ENCODE peak calls at places on chromosomes 7 and 10, in eight cellular contexts. J is fibroblast of lung; M is brain microvascular endothelial cell; T is CD8-positive, alpha-beta T cell; Y is gastrocnemius medialis; E is AG04450; V is kidney epithelial cell; L is mucosa of descending colon. X is an unnamed sample.

GRCh38 chr10:32795598-32796183 is 162.3 kb downstream of the ITGB1 start:
- DNase-seq in J (peak), M (no peak), T (no peak), Y (no peak), E (no peak), V (no peak), L (no peak), X (no peak)

GRCh38 chr7:730501-731439 is 3.7 kb upstream of the PRKAR1B start:
- DNase-seq in J (no peak), M (peak), T (no peak), Y (no peak), E (peak), V (no peak), L (no peak), X (no peak)

GRCh38 chr7:3027005-3027404 is 16.7 kb downstream of the CARD11 start:
- DNase-seq in J (no peak), M (no peak), T (no peak), Y (no peak), E (no peak), V (no peak), L (no peak), X (no peak)

GRCh38 chr7:94368371-94368791 is 26.3 kb upstream of the COL1A2 start:
- DNase-seq in J (peak), M (peak), T (no peak), Y (no peak), E (peak), V (no peak), L (no peak), X (no peak)

GRCh38 chr10:43610636-43611035 is 4.4 kb downstream of the ZNF485 start:
- DNase-seq in J (no peak), M (peak), T (no peak), Y (no peak), E (no peak), V (no peak), L (no peak), X (no peak)

GRCh38 chr7:70694357-70694908 is 437.5 kb upstream of the GALNT17 start:
- DNase-seq in J (peak), M (peak), T (peak), Y (peak), E (no peak), V (no peak), L (peak), X (no peak)

GRCh38 chr10:7945469-7946187 is 108.9 kb upstream of the GATA3 start:
- DNase-seq in J (peak), M (peak), T (no peak), Y (no peak), E (no peak), V (no peak), L (no peak), X (no peak)

GRCh38 chr10:33365871-33366411 is 31.5 kb upstream of the NRP1 start:
- DNase-seq in J (peak), M (peak), T (no peak), Y (no peak), E (peak), V (peak), L (no peak), X (peak)

GRCh38 chr10:68700193-68700592 is 20.8 kb upstream of the CCAR1 start:
- DNase-seq in J (no peak), M (no peak), T (no peak), Y (no peak), E (no peak), V (no peak), L (no peak), X (no peak)

GRCh38 chr10:43390791-43391190 is 18.2 kb downstream of the HNRNPF start:
- DNase-seq in J (peak), M (peak), T (no peak), Y (peak), E (no peak), V (no peak), L (no peak), X (no peak)

GRCh38 chr10:24552346-24553016 is 171.2 kb downstream of the ARHGAP21 start:
- DNase-seq in J (no peak), M (no peak), T (no peak), Y (peak), E (no peak), V (no peak), L (peak), X (no peak)

DNA sequence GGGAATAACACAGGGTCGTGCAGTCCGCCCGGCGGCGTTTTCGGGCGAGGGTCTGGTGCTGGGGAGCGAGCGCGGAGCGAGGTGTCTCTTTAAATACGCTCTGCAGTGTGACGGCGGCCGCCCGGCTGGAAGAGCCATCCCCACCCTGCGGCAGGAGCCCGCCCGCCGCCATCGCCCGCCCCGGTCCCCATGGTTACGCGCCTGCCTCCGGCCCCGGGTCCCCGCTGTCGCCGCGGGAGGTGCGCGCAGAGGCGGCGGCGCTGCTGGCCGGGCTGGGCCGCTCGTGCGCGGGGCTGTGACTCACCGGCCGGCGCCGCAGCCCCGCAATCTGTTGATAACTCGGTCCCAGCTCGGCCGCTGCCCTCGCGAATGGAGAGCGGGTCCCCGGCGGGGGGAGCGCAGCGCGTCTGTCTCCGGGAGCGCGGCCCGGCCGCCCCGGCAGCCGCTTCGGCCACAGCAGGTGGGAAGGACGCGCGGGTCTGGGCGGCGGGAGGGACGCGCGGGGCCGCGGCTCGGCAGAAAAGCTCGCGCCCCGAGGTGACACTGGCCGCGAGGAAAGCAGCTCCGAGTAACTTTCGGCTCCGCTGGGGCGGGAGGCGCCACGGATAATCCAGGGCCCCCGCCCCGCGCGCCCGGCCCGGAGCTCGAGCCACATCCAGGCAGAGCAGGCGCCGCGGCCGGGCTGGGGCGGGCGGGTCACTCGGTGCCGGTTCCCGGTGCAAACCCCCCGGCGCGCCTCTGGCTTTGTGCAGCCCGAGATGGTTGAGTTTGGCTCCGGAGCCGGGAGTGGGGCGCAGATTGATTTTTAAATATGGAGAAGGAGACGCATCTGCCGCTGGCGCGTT is at the start of gene ADGRA1:
- DNase-seq in J (no peak), M (no peak), T (no peak), Y (no peak), E (no peak), V (no peak), L (no peak), X (no peak)
- H3K4me3 ChIP-seq in J (no peak), M (no peak), T (no peak), Y (peak), E (no peak), V (no peak), L (no peak), X (no peak)

DNA sequence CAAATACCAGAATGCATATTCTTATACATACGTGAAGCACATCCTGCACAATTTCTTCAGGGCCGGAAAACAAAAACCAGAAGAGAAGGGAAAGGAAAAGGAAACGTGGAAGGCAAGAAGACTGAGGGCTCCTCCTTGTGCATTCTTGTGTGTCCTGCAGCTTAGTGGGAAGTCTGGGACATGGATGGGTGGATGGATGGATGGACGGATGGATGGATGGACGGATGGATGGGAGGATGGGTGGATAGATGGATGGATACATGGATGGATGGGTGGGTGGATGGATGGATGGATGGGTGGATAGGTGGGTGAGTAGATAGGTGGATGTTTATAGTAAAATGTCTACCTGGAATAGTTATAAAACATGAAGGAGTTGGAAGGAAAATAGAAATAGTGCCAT is 30.8 kb upstream of the SLC35B4 start:
- DNase-seq in J (no peak), M (no peak), T (no peak), Y (no peak), E (no peak), V (no peak), L (no peak), X (no peak)
- TF ChIP-seq CTCF in J (peak), M (no peak), T (no peak), Y (no peak), E (no peak), V (no peak), L (no peak), X (no peak)

GRCh38 chr10:98293550-98294269 is 25.7 kb upstream of the LOXL4 start:
- DNase-seq in J (peak), M (no peak), T (no peak), Y (peak), E (no peak), V (no peak), L (no peak), X (no peak)

GRCh38 chr10:98295907-98296306 is 27.9 kb upstream of the LOXL4 start:
- DNase-seq in J (peak), M (no peak), T (no peak), Y (no peak), E (peak), V (no peak), L (no peak), X (no peak)

GRCh38 chr10:98294270-98294627 is 26.3 kb upstream of the LOXL4 start:
- DNase-seq in J (no peak), M (no peak), T (no peak), Y (no peak), E (no peak), V (no peak), L (no peak), X (no peak)

GRCh38 chr10:98296514-98296913 is 28.5 kb upstream of the LOXL4 start:
- DNase-seq in J (peak), M (no peak), T (no peak), Y (no peak), E (no peak), V (no peak), L (no peak), X (no peak)

DNA sequence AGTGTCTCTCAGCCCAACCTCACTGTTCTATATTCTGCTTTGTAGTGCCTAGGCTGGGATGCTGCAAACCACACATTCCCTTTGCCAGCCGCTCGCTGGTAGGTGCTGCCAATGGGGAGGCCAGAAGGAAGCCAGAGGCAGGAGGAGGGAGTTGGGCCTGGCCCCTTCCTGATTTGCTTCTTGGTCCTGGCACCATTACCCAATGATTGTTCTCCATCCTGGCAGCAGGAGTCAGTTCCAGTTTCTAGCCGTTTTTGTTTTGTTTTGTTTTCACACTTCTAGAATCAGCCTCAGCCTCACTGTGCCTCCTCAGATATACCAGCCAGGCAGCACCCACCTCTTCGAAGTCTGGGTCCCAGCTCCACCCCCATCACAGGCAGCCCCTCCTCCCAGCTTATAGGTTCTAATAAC is 27.4 kb upstream of the LOXL4 start:
- DNase-seq in J (no peak), M (no peak), T (no peak), Y (no peak), E (no peak), V (no peak), L (no peak), X (no peak)
- H3K4me3 ChIP-seq in J (no peak), M (no peak), T (no peak), Y (no peak), E (no peak), V (no peak), L (no peak), X (no peak)

GRCh38 chr7:19296617-19297016 is 151.4 kb upstream of the FERD3L start:
- DNase-seq in J (no peak), M (no peak), T (no peak), Y (no peak), E (no peak), V (no peak), L (no peak), X (no peak)
- TF ChIP-seq CTCF in J (no peak), M (no peak), T (no peak), Y (no peak), E (no peak), V (no peak), L (no peak), X (no peak)

GRCh38 chr10:97083228-97083860 is 102.4 kb downstream of the SLIT1 start:
- DNase-seq in J (no peak), M (no peak), T (no peak), Y (no peak), E (no peak), V (no peak), L (no peak), X (no peak)

GRCh38 chr10:97079454-97079853 is 106.3 kb downstream of the SLIT1 start:
- DNase-seq in J (no peak), M (no peak), T (no peak), Y (no peak), E (no peak), V (no peak), L (no peak), X (no peak)

GRCh38 chr10:97080051-97080776 is 105.5 kb downstream of the SLIT1 start:
- DNase-seq in J (no peak), M (no peak), T (no peak), Y (no peak), E (no peak), V (no peak), L (no peak), X (no peak)

GRCh38 chr10:97079157-97079435 is 106.7 kb downstream of the SLIT1 start:
- DNase-seq in J (no peak), M (no peak), T (no peak), Y (no peak), E (no peak), V (no peak), L (no peak), X (no peak)

DNA sequence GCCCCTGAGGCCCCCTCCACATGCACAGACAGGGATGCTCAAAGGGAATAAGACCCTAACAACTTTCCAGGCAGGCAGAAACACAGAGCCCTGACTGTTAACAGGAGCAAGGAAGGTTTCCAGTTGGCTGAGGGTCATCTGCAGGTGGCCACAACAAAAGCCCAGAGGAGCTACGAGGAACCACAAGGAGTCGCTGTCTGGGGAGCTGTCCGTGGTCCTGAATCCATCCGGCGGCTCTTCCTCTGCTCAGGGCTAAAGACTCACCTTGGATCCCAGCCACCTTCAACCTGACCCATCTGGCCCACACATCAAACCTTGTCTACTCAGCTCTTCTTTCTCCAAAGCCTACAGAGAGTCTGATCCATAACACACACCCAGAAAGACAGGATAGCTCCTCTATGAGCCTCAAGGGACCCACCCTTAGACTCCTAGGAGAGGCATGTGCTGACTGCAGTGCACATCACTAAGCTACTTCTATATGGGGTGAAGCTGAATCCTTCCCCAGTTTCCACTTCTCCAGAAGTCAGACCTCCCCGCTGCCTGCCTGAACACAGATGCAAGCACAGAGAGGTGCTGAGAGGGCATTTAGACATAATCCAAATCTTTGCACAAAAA is 104.0 kb downstream of the SLIT1 start:
- DNase-seq in J (peak), M (peak), T (peak), Y (no peak), E (peak), V (no peak), L (peak), X (no peak)
- H3K4me3 ChIP-seq in J (no peak), M (no peak), T (no peak), Y (no peak), E (no peak), V (no peak), L (no peak), X (no peak)

GRCh38 chr10:35824704-35825103 is 182.6 kb upstream of the FZD8 start:
- DNase-seq in J (no peak), M (no peak), T (no peak), Y (no peak), E (no peak), V (no peak), L (no peak), X (no peak)

GRCh38 chr10:35819011-35819410 is 176.9 kb upstream of the FZD8 start:
- DNase-seq in J (no peak), M (no peak), T (no peak), Y (no peak), E (no peak), V (no peak), L (no peak), X (no peak)

GRCh38 chr10:35819736-35820135 is 177.6 kb upstream of the FZD8 start:
- DNase-seq in J (no peak), M (no peak), T (no peak), Y (no peak), E (no peak), V (no peak), L (no peak), X (no peak)

GRCh38 chr10:35821339-35821911 is 179.3 kb upstream of the FZD8 start:
- DNase-seq in J (no peak), M (peak), T (no peak), Y (no peak), E (no peak), V (no peak), L (no peak), X (peak)

GRCh38 chr10:35822316-35822715 is 180.2 kb upstream of the FZD8 start:
- DNase-seq in J (peak), M (peak), T (no peak), Y (peak), E (no peak), V (peak), L (peak), X (peak)
- TF ChIP-seq CTCF in J (no peak), M (peak), T (no peak), Y (no peak), E (peak), V (peak), L (no peak), X (peak)

DNA sequence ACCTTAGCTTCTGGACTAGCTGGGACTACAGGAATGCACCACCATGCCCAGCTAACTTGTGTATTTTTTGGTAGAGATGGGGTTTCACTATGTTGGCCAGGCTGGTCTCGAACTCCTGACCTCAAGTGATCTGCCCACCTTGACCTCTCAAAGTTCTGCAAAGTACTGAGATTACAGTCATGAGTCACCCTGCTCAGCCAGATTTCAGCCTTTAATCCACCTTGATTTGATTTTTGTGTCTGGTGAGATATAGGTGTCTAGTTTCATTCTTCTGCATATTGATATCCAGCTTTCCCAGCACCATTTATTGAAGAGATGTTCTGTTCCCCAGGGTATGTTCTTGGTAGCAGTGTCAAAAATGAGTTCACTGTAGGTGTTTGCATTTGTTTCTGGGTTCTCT is 20.1 kb upstream of the CYP3A7 start:
- DNase-seq in J (no peak), M (no peak), T (no peak), Y (no peak), E (no peak), V (no peak), L (no peak), X (no peak)
- H3K4me3 ChIP-seq in J (no peak), M (no peak), T (no peak), Y (no peak), E (no peak), V (no peak), L (no peak), X (no peak)

GRCh38 chr10:78937800-78938694 is 130.7 kb upstream of the ZMIZ1 start:
- DNase-seq in J (no peak), M (no peak), T (no peak), Y (no peak), E (no peak), V (no peak), L (no peak), X (no peak)
- TF ChIP-seq CTCF in J (no peak), M (peak), T (no peak), Y (no peak), E (no peak), V (no peak), L (no peak), X (peak)

DNA sequence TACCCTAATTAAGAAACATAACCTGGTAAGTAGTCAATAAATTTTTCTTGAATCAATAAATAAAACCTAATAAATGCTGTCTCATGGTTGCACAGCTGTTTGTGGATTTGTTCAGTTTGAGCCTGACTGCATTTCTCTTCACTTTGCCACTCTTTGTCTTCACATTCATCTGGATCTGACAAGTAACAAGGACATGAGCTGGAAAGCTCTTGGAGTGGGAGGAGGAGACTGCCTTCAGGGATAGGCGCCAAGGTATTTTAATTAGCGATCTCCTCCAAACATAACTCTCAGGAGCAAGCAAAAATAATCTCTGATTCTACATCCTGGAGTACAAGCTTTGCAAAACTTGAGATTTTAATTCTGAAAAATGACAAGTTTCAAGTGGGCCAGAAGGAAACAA is 251.0 kb downstream of the BMPER start:
- DNase-seq in J (no peak), M (no peak), T (no peak), Y (no peak), E (no peak), V (no peak), L (no peak), X (peak)
- H3K4me3 ChIP-seq in J (no peak), M (no peak), T (no peak), Y (no peak), E (no peak), V (no peak), L (no peak), X (no peak)

X was measured in retinal pigment epithelial cell.